ENCODE peak calls at places on chromosomes 6 and 20, in ten cellular contexts. One of them, this sample, is unnamed.

GRCh38 chr6:99960027-99960426 is 34.0 kb downstream of the MCHR2 start:
- DNase-seq in Right ventricle myocardium superior: no peak
- DNase-seq in heart right ventricle: no peak
- DNase-seq in GM18507: no peak
- DNase-seq in naive thymus-derived CD4-positive, alpha-beta T cell: no peak
- DNase-seq in B cell: no peak
- DNase-seq in CD4-positive, CD25-positive, alpha-beta regulatory T cell: no peak
- DNase-seq in T1000: no peak
- DNase-seq in stimulated activated naive B cell treated with anti-CD40 and anti-IgM and Interleukin-4, amounts not matched to agents 10 μg/mL and 1 μg/mL and 100 μg/mL, for 72 hours: no peak
- DNase-seq in kidney tubule cell: no peak
- DNase-seq in this sample: no peak

GRCh38 chr6:215335-216034 is 76.8 kb upstream of the DUSP22 start:
- DNase-seq in T1000: no peak
- DNase-seq in kidney tubule cell: peak
- DNase-seq in naive thymus-derived CD4-positive, alpha-beta T cell: no peak
- DNase-seq in CD4-positive, CD25-positive, alpha-beta regulatory T cell: peak
- DNase-seq in GM18507: no peak
- DNase-seq in B cell: no peak
- DNase-seq in heart right ventricle: no peak
- DNase-seq in Right ventricle myocardium superior: no peak
- DNase-seq in stimulated activated naive B cell treated with anti-CD40 and anti-IgM and Interleukin-4, amounts not matched to agents 10 μg/mL and 1 μg/mL and 100 μg/mL, for 72 hours: no peak
- DNase-seq in this sample: no peak

GRCh38 chr6:106142876-106143431 is 56.8 kb downstream of the PRDM1 start:
- DNase-seq in kidney tubule cell: no peak
- DNase-seq in naive thymus-derived CD4-positive, alpha-beta T cell: no peak
- DNase-seq in CD4-positive, CD25-positive, alpha-beta regulatory T cell: no peak
- DNase-seq in stimulated activated naive B cell treated with anti-CD40 and anti-IgM and Interleukin-4, amounts not matched to agents 10 μg/mL and 1 μg/mL and 100 μg/mL, for 72 hours: no peak
- DNase-seq in T1000: no peak
- DNase-seq in Right ventricle myocardium superior: no peak
- DNase-seq in GM18507: no peak
- DNase-seq in heart right ventricle: no peak
- DNase-seq in B cell: no peak
- DNase-seq in this sample: no peak

GRCh38 chr6:112475083-112475482 is 128.0 kb downstream of the RFPL4B start:
- DNase-seq in heart right ventricle: no peak
- DNase-seq in T1000: no peak
- DNase-seq in stimulated activated naive B cell treated with anti-CD40 and anti-IgM and Interleukin-4, amounts not matched to agents 10 μg/mL and 1 μg/mL and 100 μg/mL, for 72 hours: no peak
- DNase-seq in naive thymus-derived CD4-positive, alpha-beta T cell: no peak
- DNase-seq in CD4-positive, CD25-positive, alpha-beta regulatory T cell: no peak
- DNase-seq in B cell: no peak
- DNase-seq in kidney tubule cell: no peak
- DNase-seq in Right ventricle myocardium superior: no peak
- DNase-seq in GM18507: no peak
- DNase-seq in this sample: no peak

GRCh38 chr6:110548124-110548847 is 71.9 kb upstream of the SLC22A16 start:
- DNase-seq in B cell: no peak
- DNase-seq in kidney tubule cell: no peak
- DNase-seq in Right ventricle myocardium superior: no peak
- DNase-seq in naive thymus-derived CD4-positive, alpha-beta T cell: no peak
- DNase-seq in stimulated activated naive B cell treated with anti-CD40 and anti-IgM and Interleukin-4, amounts not matched to agents 10 μg/mL and 1 μg/mL and 100 μg/mL, for 72 hours: no peak
- DNase-seq in T1000: no peak
- DNase-seq in heart right ventricle: no peak
- DNase-seq in GM18507: no peak
- DNase-seq in CD4-positive, CD25-positive, alpha-beta regulatory T cell: no peak
- DNase-seq in this sample: no peak

GRCh38 chr20:23003916-23004315 is 31.2 kb upstream of the SSTR4 start:
- DNase-seq in heart right ventricle: no peak
- DNase-seq in GM18507: no peak
- DNase-seq in B cell: no peak
- DNase-seq in naive thymus-derived CD4-positive, alpha-beta T cell: no peak
- DNase-seq in CD4-positive, CD25-positive, alpha-beta regulatory T cell: no peak
- DNase-seq in Right ventricle myocardium superior: no peak
- DNase-seq in stimulated activated naive B cell treated with anti-CD40 and anti-IgM and Interleukin-4, amounts not matched to agents 10 μg/mL and 1 μg/mL and 100 μg/mL, for 72 hours: no peak
- DNase-seq in kidney tubule cell: no peak
- DNase-seq in T1000: no peak
- DNase-seq in this sample: no peak

GRCh38 chr6:38149526-38149925 is 330.0 kb downstream of the ZFAND3 start:
- DNase-seq in T1000: no peak
- DNase-seq in Right ventricle myocardium superior: no peak
- DNase-seq in B cell: no peak
- DNase-seq in stimulated activated naive B cell treated with anti-CD40 and anti-IgM and Interleukin-4, amounts not matched to agents 10 μg/mL and 1 μg/mL and 100 μg/mL, for 72 hours: no peak
- DNase-seq in CD4-positive, CD25-positive, alpha-beta regulatory T cell: no peak
- DNase-seq in kidney tubule cell: no peak
- DNase-seq in GM18507: no peak
- DNase-seq in heart right ventricle: no peak
- DNase-seq in naive thymus-derived CD4-positive, alpha-beta T cell: no peak
- DNase-seq in this sample: no peak

GRCh38 chr6:150418825-150419594 is 50.2 kb downstream of the IYD start:
- DNase-seq in naive thymus-derived CD4-positive, alpha-beta T cell: peak
- DNase-seq in CD4-positive, CD25-positive, alpha-beta regulatory T cell: peak
- DNase-seq in GM18507: peak
- DNase-seq in B cell: peak
- DNase-seq in stimulated activated naive B cell treated with anti-CD40 and anti-IgM and Interleukin-4, amounts not matched to agents 10 μg/mL and 1 μg/mL and 100 μg/mL, for 72 hours: peak
- DNase-seq in heart right ventricle: peak
- DNase-seq in kidney tubule cell: peak
- DNase-seq in Right ventricle myocardium superior: peak
- DNase-seq in T1000: no peak
- DNase-seq in this sample: peak

GRCh38 chr20:61991476-61991875 is 74.2 kb downstream of the TAF4 start:
- DNase-seq in T1000: no peak
- DNase-seq in naive thymus-derived CD4-positive, alpha-beta T cell: no peak
- DNase-seq in stimulated activated naive B cell treated with anti-CD40 and anti-IgM and Interleukin-4, amounts not matched to agents 10 μg/mL and 1 μg/mL and 100 μg/mL, for 72 hours: no peak
- DNase-seq in kidney tubule cell: no peak
- DNase-seq in Right ventricle myocardium superior: no peak
- DNase-seq in CD4-positive, CD25-positive, alpha-beta regulatory T cell: no peak
- DNase-seq in heart right ventricle: no peak
- DNase-seq in B cell: no peak
- DNase-seq in GM18507: no peak
- DNase-seq in this sample: no peak

GRCh38 chr6:96621983-96622382 is 59.1 kb downstream of the FHL5 start:
- DNase-seq in heart right ventricle: no peak
- DNase-seq in T1000: no peak
- DNase-seq in GM18507: no peak
- DNase-seq in Right ventricle myocardium superior: no peak
- DNase-seq in kidney tubule cell: no peak
- DNase-seq in naive thymus-derived CD4-positive, alpha-beta T cell: no peak
- DNase-seq in B cell: no peak
- DNase-seq in CD4-positive, CD25-positive, alpha-beta regulatory T cell: no peak
- DNase-seq in stimulated activated naive B cell treated with anti-CD40 and anti-IgM and Interleukin-4, amounts not matched to agents 10 μg/mL and 1 μg/mL and 100 μg/mL, for 72 hours: no peak
- DNase-seq in this sample: no peak